ENCODE peak calls at places on chromosome 1, in four cellular contexts. Y is HEK293T, Z is MM.1S, L is NCI-H1092. S is an unnamed sample.

GRCh38 chr1:53147171-53147570 is 4.7 kb upstream of the SLC1A7 start:
- DNase-seq in Y (no peak), Z (no peak), L (no peak), S (no peak)

GRCh38 chr1:211885746-211886522 is 55.4 kb upstream of the LPGAT1 start:
- DNase-seq in L (no peak), Z (no peak), Y (no peak), S (no peak)

GRCh38 chr1:30523055-30524020 is 200.0 kb downstream of the MATN1 start:
- DNase-seq in Z (no peak), L (no peak), Y (no peak), S (peak)

GRCh38 chr1:104392552-104392951 is 642.9 kb downstream of the AMY1C start:
- DNase-seq in Y (no peak), Z (no peak), L (no peak), S (no peak)

GRCh38 chr1:220528049-220528678 is at the start of gene MARK1:
- DNase-seq in Z (peak), L (peak), Y (peak), S (peak)

GRCh38 chr1:65478379-65479026 is 58.0 kb downstream of the LEPR start:
- DNase-seq in L (no peak), Y (no peak), Z (no peak), S (no peak)

GRCh38 chr1:3712573-3713535 is 39.4 kb upstream of the CCDC27 start:
- DNase-seq in Z (no peak), L (no peak), Y (no peak), S (peak)

GRCh38 chr1:178168535-178168934 is 74.6 kb downstream of the RASAL2 start:
- DNase-seq in L (no peak), Z (no peak), Y (peak), S (peak)

GRCh38 chr1:201378804-201379203 is 1.3 kb upstream of the TNNT2 start:
- DNase-seq in Y (no peak), Z (no peak), L (no peak), S (peak)

GRCh38 chr1:235295902-235296350 is 32.1 kb downstream of the ARID4B start:
- DNase-seq in L (no peak), Z (no peak), Y (no peak), S (peak)

GRCh38 chr1:4156241-4156640 is 256.2 kb upstream of the C1orf174 start:
- DNase-seq in Z (no peak), L (no peak), Y (no peak), S (no peak)